ENCODE peak calls at places on chromosomes 16 and 17, in ten cellular contexts. R is psoas muscle; Z is NCI-H69; M is central memory CD4-positive, alpha-beta T cell; V is left cardiac atrium; U is stimulated activated CD8-positive, alpha-beta memory T cell treated with anti-CD3 and anti-CD28 coated beads, Interleukin-4, amount 100 ng/mL, for 4 hours; Y is NCI-H510A treated with DMSO at 0.1 percent for 48 hours; C is C1 segment of cervical spinal cord; J is neural progenitor cell; K is T-helper 17 cell. O is an unnamed sample.

GRCh38 chr16:17108596-17108995 is 362.2 kb downstream of the XYLT1 start:
- DNase-seq in Z (no peak), V (no peak), C (no peak), Y (no peak), M (no peak), J (no peak), R (no peak), U (no peak), K (no peak), O (no peak)

GRCh38 chr16:84042879-84043485 is 387 bp upstream of the SLC38A8 start:
- DNase-seq in C (no peak), U (no peak), J (peak; percentile 28), Y (peak; percentile 84), Z (peak; percentile 70), M (no peak), K (no peak), V (no peak), R (no peak), O (no peak)

GRCh38 chr17:410674-411401 is 58.2 kb upstream of the RPH3AL start:
- DNase-seq in J (peak; percentile 56), Y (no peak), C (peak; percentile 31), Z (peak; percentile 43), V (no peak), R (no peak), K (no peak), M (peak; percentile 85), U (peak; percentile 36), O (no peak)

GRCh38 chr17:79943354-79944241 is 92.1 kb downstream of the TBC1D16 start:
- DNase-seq in K (no peak), Z (no peak), M (no peak), R (peak; percentile 44), U (no peak), V (peak; percentile 14), C (no peak), Y (no peak), J (no peak), O (no peak)

GRCh38 chr16:69108069-69108904 is 2.8 kb downstream of the HAS3 start:
- DNase-seq in R (no peak), J (peak; percentile 57), U (no peak), C (no peak), Y (no peak), K (no peak), M (no peak), Z (peak; percentile 25), V (no peak), O (no peak)

GRCh38 chr16:6131526-6132050 is 1034.0 kb upstream of the EEF2KMT start:
- DNase-seq in Z (no peak), M (no peak), R (no peak), K (no peak), Y (no peak), V (no peak), J (no peak), U (no peak), C (no peak), O (no peak)

GRCh38 chr17:70636517-70637133 is 467.3 kb downstream of the KCNJ2 start:
- DNase-seq in V (no peak), C (no peak), U (no peak), J (peak; percentile 42), M (no peak), Z (peak; percentile 73), R (no peak), Y (peak; percentile 82), K (no peak), O (peak; percentile 76)

GRCh38 chr17:45818708-45819107 is 26.0 kb upstream of the SPPL2C start:
- DNase-seq in U (no peak), C (no peak), J (no peak), M (no peak), Y (no peak), K (no peak), Z (no peak), R (no peak), V (no peak), O (no peak)

GRCh38 chr17:73695035-73695738 is 50.9 kb upstream of the SDK2 start:
- DNase-seq in K (no peak), J (no peak), V (no peak), Y (no peak), Z (no peak), M (no peak), U (no peak), R (no peak), C (no peak), O (no peak)

GRCh38 chr17:49822829-49823228 is 25.0 kb downstream of the TAC4 start:
- DNase-seq in M (no peak), V (peak; percentile 73), K (no peak), Z (no peak), U (no peak), C (no peak), R (peak; percentile 79), Y (no peak), J (no peak), O (no peak)

GRCh38 chr16:11391576-11391975 is 46.3 kb downstream of the RMI2 start:
- DNase-seq in C (no peak), V (peak; percentile 10), U (no peak), Y (peak; percentile 76), R (no peak), M (no peak), K (no peak), J (no peak), Z (peak; percentile 81), O (no peak)

GRCh38 chr17:82496529-82497434 is 22.8 kb upstream of the FOXK2 start:
- DNase-seq in U (peak; percentile 84), J (peak; percentile 95), C (peak; percentile 93), R (peak; percentile 99), M (peak; percentile 85), Z (peak; percentile 99), V (peak; percentile 99), Y (peak; percentile 78), K (peak; percentile 86), O (peak; percentile 93)

GRCh38 chr17:61474235-61474927 is 22.2 kb downstream of the TBX4 start:
- DNase-seq in K (no peak), J (no peak), Y (no peak), Z (peak; percentile 39), M (no peak), R (no peak), U (no peak), C (no peak), V (no peak), O (no peak)

GRCh38 chr17:79010304-79010646 is 711 bp upstream of the CANT1 start:
- DNase-seq in V (peak; percentile 23), R (no peak), J (no peak), Y (no peak), K (no peak), M (no peak), C (no peak), U (no peak), Z (no peak), O (no peak)

GRCh38 chr17:67995568-67996191 is 589 bp downstream of the C17orf58 start:
- DNase-seq in Z (peak; percentile 57), M (no peak), C (peak; percentile 41), K (peak; percentile 26), V (peak; percentile 49), U (no peak), J (peak; percentile 65), Y (peak; percentile 42), R (peak; percentile 62), O (peak; percentile 19)

GRCh38 chr17:50853015-50853615 is 13.0 kb downstream of the TOB1 start:
- DNase-seq in M (no peak), V (no peak), C (no peak), Z (no peak), R (no peak), U (no peak), J (no peak), Y (peak; percentile 27), K (no peak), O (no peak)

O was measured in pons.